ENCODE peak calls at places on chromosomes 5 and 9, in five cellular contexts. F, M, I, Q and U are unnamed samples.
A peak's percentile ranks its signal among the peaks of the same experiment; 100 is the strongest.

GRCh38 chr9:78074385-78075291 is 43.0 kb upstream of the GNAQ start:
- DNase-seq in Q (no peak), M (no peak), F (no peak), I (no peak), U (no peak)

GRCh38 chr9:92429866-92430265 is 5.6 kb upstream of the OMD start:
- DNase-seq in F (no peak), I (no peak), Q (no peak), M (no peak), U (no peak)

GRCh38 chr9:117400131-117400530 is 14.7 kb downstream of the ASTN2 start:
- DNase-seq in M (no peak), F (no peak), I (no peak), Q (no peak), U (no peak)

GRCh38 chr9:93635186-93636107 is 59.1 kb downstream of the PHF2 start:
- DNase-seq in F (no peak), M (no peak), Q (no peak), I (no peak), U (no peak)

GRCh38 chr9:99894826-99895225 is 11.6 kb upstream of the STX17 start:
- DNase-seq in Q (no peak), I (no peak), M (no peak), F (no peak), U (no peak)

GRCh38 chr5:138463335-138464017 is 1.8 kb upstream of the EGR1 start:
- DNase-seq in Q (peak; percentile 75), I (no peak), F (no peak), M (no peak), U (peak; percentile 36)

GRCh38 chr5:158013939-158014338 is 155.0 kb upstream of the CLINT1 start:
- DNase-seq in I (peak; percentile 55), F (no peak), Q (peak; percentile 26), M (peak; percentile 7), U (peak; percentile 50)

GRCh38 chr9:136336156-136336860 is 9.0 kb downstream of the GPSM1 start:
- DNase-seq in M (no peak), Q (no peak), F (no peak), I (no peak), U (no peak)

GRCh38 chr9:74770508-74771261 is 117.0 kb downstream of the TRPM6 start:
- DNase-seq in Q (peak; percentile 69), F (no peak), I (peak; percentile 91), M (peak; percentile 48), U (peak; percentile 87)

GRCh38 chr9:113274474-113275146 is 762 bp downstream of the CDC26 start:
- DNase-seq in M (peak; percentile 69), I (no peak), F (peak; percentile 35), Q (peak; percentile 78), U (no peak)

GRCh38 chr5:152932631-152933030 is 527.6 kb upstream of the NMUR2 start:
- DNase-seq in Q (no peak), F (no peak), I (no peak), M (no peak), U (no peak)

GRCh38 chr9:121680236-121680635 is 28.8 kb downstream of the DAB2IP start:
- DNase-seq in F (no peak), M (no peak), I (no peak), Q (no peak), U (no peak)

GRCh38 chr9:98968596-98969337 is 25.1 kb downstream of the COL15A1 start:
- DNase-seq in Q (peak; percentile 56), M (no peak), F (no peak), I (no peak), U (no peak)

GRCh38 chr5:172707285-172708182 is 63.5 kb downstream of the DUSP1 start:
- DNase-seq in Q (peak; percentile 68), F (no peak), M (peak; percentile 58), I (peak; percentile 71), U (peak; percentile 61)

GRCh38 chr5:94433393-94434149 is 184.8 kb downstream of the KIAA0825 start:
- DNase-seq in M (peak; percentile 4), Q (no peak), F (no peak), I (no peak), U (no peak)

GRCh38 chr9:85262333-85262732 is 479.4 kb downstream of the AGTPBP1 start:
- DNase-seq in F (no peak), Q (no peak), M (no peak), I (no peak), U (no peak)

GRCh38 chr5:31165729-31166128 is 27.8 kb upstream of the CDH6 start:
- DNase-seq in F (no peak), I (no peak), M (no peak), Q (no peak), U (no peak)

GRCh38 chr5:131303537-131303936 is 39.7 kb downstream of the CDC42SE2 start:
- DNase-seq in Q (no peak), M (no peak), I (no peak), F (no peak), U (no peak)

GRCh38 chr5:1246711-1247431 is 21.7 kb downstream of the SLC6A18 start:
- DNase-seq in Q (peak; percentile 65), F (no peak), M (peak; percentile 45), I (peak; percentile 91), U (peak; percentile 85)

GRCh38 chr5:180047667-180048066 is 23.9 kb downstream of the RNF130 start:
- DNase-seq in F (no peak), I (no peak), Q (no peak), M (no peak), U (no peak)

GRCh38 chr5:62309107-62309506 is 3.1 kb downstream of the KIF2A start:
- DNase-seq in Q (no peak), F (no peak), M (no peak), I (no peak), U (no peak)

GRCh38 chr9:35689601-35690446 is at the start of gene TPM2:
- DNase-seq in I (peak; percentile 84), F (no peak), Q (no peak), M (no peak), U (peak; percentile 75)

GRCh38 chr5:95958308-95959014 is 3.2 kb downstream of the ELL2 start:
- DNase-seq in I (no peak), M (peak; percentile 65), Q (no peak), F (no peak), U (no peak)

GRCh38 chr9:112299514-112299913 is 33.9 kb downstream of the PTBP3 start:
- DNase-seq in I (no peak), F (no peak), M (peak; percentile 40), Q (no peak), U (no peak)

GRCh38 chr9:120978987-120979386 is 52.4 kb upstream of the TRAF1 start:
- DNase-seq in I (no peak), F (no peak), M (no peak), Q (no peak), U (no peak)

GRCh38 chr5:91875133-91875779 is 492.1 kb upstream of the ARRDC3 start:
- DNase-seq in I (no peak), F (no peak), M (no peak), Q (no peak), U (no peak)

GRCh38 chr5:138663009-138663408 is 87.8 kb upstream of the HSPA9 start:
- DNase-seq in M (no peak), F (no peak), Q (no peak), I (no peak), U (no peak)

GRCh38 chr5:174252121-174252520 is 206.6 kb downstream of the NSG2 start:
- DNase-seq in I (no peak), F (no peak), M (no peak), Q (no peak), U (no peak)

GRCh38 chr5:180202939-180203573 is 6.0 kb downstream of the RASGEF1C start:
- DNase-seq in Q (no peak), I (no peak), M (no peak), F (no peak), U (no peak)

GRCh38 chr5:92687793-92688467 is 893.1 kb downstream of the NR2F1-AS1 start:
- DNase-seq in F (no peak), I (no peak), M (peak; percentile 43), Q (no peak), U (no peak)

GRCh38 chr5:135578685-135579341 is at the start of gene CXCL14:
- DNase-seq in Q (no peak), M (no peak), I (peak; percentile 68), F (no peak), U (peak; percentile 74)

GRCh38 chr9:97529363-97530076 is 28.1 kb downstream of the TMOD1 start:
- DNase-seq in Q (no peak), I (no peak), M (no peak), F (peak; percentile 78), U (no peak)

GRCh38 chr5:153630546-153630945 is 140.1 kb downstream of the GRIA1 start:
- DNase-seq in Q (no peak), I (no peak), F (no peak), M (no peak), U (no peak)

GRCh38 chr9:94839398-94839797 is 112.9 kb downstream of the AOPEP start:
- DNase-seq in Q (no peak), F (no peak), I (no peak), M (no peak), U (no peak)

GRCh38 chr5:175778951-175779475 is 92.4 kb upstream of the CPLX2 start:
- DNase-seq in M (peak; percentile 29), I (no peak), Q (no peak), F (no peak), U (no peak)

GRCh38 chr5:32422697-32423096 is 21.8 kb downstream of the ZFR start:
- DNase-seq in F (no peak), Q (no peak), M (no peak), I (no peak), U (no peak)

GRCh38 chr9:136854113-136854841 is 2.1 kb downstream of the MAMDC4 start:
- DNase-seq in F (no peak), I (peak; percentile 49), Q (no peak), M (no peak), U (peak; percentile 26)

GRCh38 chr5:101932599-101932998 is 363.5 kb downstream of the SLCO4C1 start:
- DNase-seq in F (no peak), M (peak; percentile 3), I (no peak), Q (no peak), U (no peak)

GRCh38 chr5:101935086-101935485 is 361.0 kb downstream of the SLCO4C1 start:
- DNase-seq in F (no peak), Q (no peak), I (no peak), M (no peak), U (no peak)

GRCh38 chr5:101929628-101930027 is 366.5 kb downstream of the SLCO4C1 start:
- DNase-seq in Q (no peak), F (no peak), M (no peak), I (no peak), U (no peak)
- TF ChIP-seq USF2 in Q (no peak), F (no peak), M (no peak), I (no peak), U (no peak)

GRCh38 chr5:103393131-103393754 is 134.7 kb downstream of the MACIR start:
- DNase-seq in I (no peak), F (peak; percentile 3), Q (peak; percentile 5), M (no peak), U (no peak)
- TF ChIP-seq CTCF in I (peak; percentile 44), F (no peak), Q (no peak), M (no peak), U (no peak)

DNA sequence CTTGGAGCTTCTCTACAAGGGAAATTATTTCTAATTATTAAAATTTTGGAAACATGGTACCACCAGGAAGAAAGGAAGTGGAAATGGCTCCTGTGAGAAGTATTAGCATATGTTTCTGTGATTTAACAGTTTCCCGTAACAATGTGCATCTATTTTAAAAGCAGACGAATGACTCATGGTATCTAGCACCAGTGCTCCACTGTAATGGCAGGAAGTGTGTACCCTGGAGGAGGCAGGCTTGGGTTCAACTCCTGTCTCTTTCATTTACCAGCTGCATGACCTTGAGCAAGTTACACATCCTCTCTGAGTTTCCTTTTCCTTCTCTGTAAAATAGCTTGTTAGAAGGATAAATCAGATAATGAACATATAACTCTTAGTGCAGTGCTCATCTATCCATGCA is 41.0 kb upstream of the ANGPTL2 start:
- DNase-seq in F (peak; percentile 64), M (peak; percentile 30), Q (peak; percentile 9), I (no peak), U (no peak)
- TF ChIP-seq ATF3 in F (no peak), M (no peak), Q (peak; percentile 49), I (no peak), U (no peak)

GRCh38 chr5:151243564-151243963 is 9.4 kb upstream of the GM2A start:
- DNase-seq in I (no peak), F (no peak), Q (no peak), M (no peak), U (no peak)
- TF ChIP-seq USF2 in I (no peak), F (no peak), Q (no peak), M (no peak), U (no peak)